ENCODE peak calls at places on chromosomes 3 and 15, in nine cellular contexts. V is CD8-positive, alpha-beta T cell; N is kidney; O is natural killer cell; G is IMR-90; D is A549; B is AG09309; A is AG04449; P is GM13976. X is an unnamed sample.

GRCh38 chr3:54309601-54310000 is 187.2 kb downstream of the CACNA2D3 start:
- DNase-seq in O (no peak), B (no peak), G (no peak), D (no peak), V (no peak), N (no peak), P (no peak), A (no peak), X (no peak)

GRCh38 chr15:61227269-61228024 is 1.7 kb downstream of the RORA start:
- DNase-seq in D (peak), P (peak), B (peak), V (no peak), O (no peak), G (peak), N (peak), A (peak), X (peak)

GRCh38 chr3:79477242-79477641 is 290.6 kb downstream of the ROBO1 start:
- DNase-seq in D (no peak), P (no peak), N (no peak), V (no peak), G (no peak), B (no peak), O (no peak), A (no peak), X (no peak)

GRCh38 chr3:35776346-35776745 is 137.0 kb downstream of the ARPP21 start:
- DNase-seq in G (no peak), A (no peak), V (no peak), D (no peak), O (no peak), P (no peak), N (no peak), B (no peak), X (no peak)

GRCh38 chr3:195907730-195908438 is 467 bp downstream of the TNK2 start:
- DNase-seq in O (peak), D (peak), A (no peak), N (peak), B (no peak), P (peak), V (peak), G (no peak), X (no peak)

GRCh38 chr15:100111103-100112060 is 230.4 kb downstream of the ADAMTS17 start:
- DNase-seq in N (no peak), A (no peak), O (no peak), V (no peak), B (peak), D (peak), P (no peak), G (peak), X (peak)

GRCh38 chr15:74422723-74423442 is 10.9 kb downstream of the SEMA7A start:
- DNase-seq in D (peak), N (no peak), G (peak), P (no peak), V (no peak), A (no peak), B (no peak), O (no peak), X (peak)

GRCh38 chr3:27360113-27361078 is 8.8 kb downstream of the NEK10 start:
- DNase-seq in O (no peak), N (no peak), G (peak), A (no peak), D (peak), B (no peak), P (no peak), V (no peak), X (peak)

GRCh38 chr3:8767667-8768363 is 1.6 kb downstream of the OXTR start:
- DNase-seq in P (peak), A (no peak), D (no peak), O (no peak), N (no peak), G (no peak), V (no peak), B (no peak), X (no peak)

GRCh38 chr3:157805553-157805952 is 300.7 kb downstream of the SHOX2 start:
- DNase-seq in D (no peak), P (no peak), A (no peak), V (no peak), O (no peak), G (no peak), N (no peak), B (no peak), X (no peak)

GRCh38 chr3:10968390-10968789 is 24.2 kb upstream of the SLC6A1 start:
- DNase-seq in B (no peak), D (no peak), N (peak), O (no peak), P (no peak), V (no peak), A (no peak), G (no peak), X (no peak)

GRCh38 chr15:99344639-99345038 is 93.4 kb downstream of the LRRC28 start:
- DNase-seq in B (no peak), D (no peak), N (no peak), O (no peak), V (no peak), G (no peak), P (peak), A (no peak), X (no peak)

GRCh38 chr15:76347507-76348055 is 11.0 kb downstream of the ISL2 start:
- DNase-seq in D (no peak), B (no peak), V (no peak), A (no peak), P (no peak), G (no peak), O (no peak), N (no peak), X (no peak)

GRCh38 chr3:129555176-129555575 is 12.2 kb downstream of the H1-8 start:
- DNase-seq in V (no peak), B (no peak), N (no peak), D (no peak), G (no peak), A (no peak), P (no peak), O (no peak), X (no peak)

GRCh38 chr3:193710286-193711164 is 117.5 kb downstream of the OPA1 start:
- DNase-seq in B (no peak), V (no peak), P (no peak), A (no peak), D (no peak), G (no peak), O (no peak), N (no peak), X (no peak)

GRCh38 chr3:187197255-187197654 is at the start of gene RTP1:
- DNase-seq in A (no peak), V (no peak), D (no peak), P (no peak), O (no peak), B (no peak), G (no peak), N (no peak), X (no peak)

GRCh38 chr3:125236331-125236903 is 23.9 kb upstream of the SLC12A8 start:
- DNase-seq in D (no peak), V (no peak), P (no peak), A (no peak), N (peak), B (no peak), G (no peak), O (no peak), X (peak)

GRCh38 chr3:122982202-122983185 is 45.1 kb downstream of the SEMA5B start:
- DNase-seq in B (no peak), P (no peak), D (peak), N (no peak), O (no peak), A (no peak), V (no peak), G (no peak), X (no peak)

GRCh38 chr15:50676799-50677483 is 9.7 kb downstream of the TRPM7 start:
- DNase-seq in V (no peak), P (no peak), D (peak), G (peak), A (no peak), B (no peak), N (no peak), O (no peak), X (peak)

GRCh38 chr3:138362536-138362935 is 14.2 kb downstream of the MRAS start:
- DNase-seq in P (no peak), G (no peak), V (no peak), O (no peak), D (no peak), A (no peak), N (no peak), B (no peak), X (no peak)

GRCh38 chr3:157464283-157464682 is 27.6 kb downstream of the PTX3 start:
- DNase-seq in A (no peak), P (no peak), V (no peak), D (no peak), B (no peak), O (no peak), N (no peak), G (peak), X (peak)

GRCh38 chr15:70605606-70606410 is 157.6 kb downstream of the UACA start:
- DNase-seq in D (no peak), A (no peak), G (peak), N (peak), B (no peak), P (no peak), O (no peak), V (no peak), X (peak)

GRCh38 chr3:172398484-172398883 is 49.8 kb downstream of the GHSR start:
- DNase-seq in D (no peak), N (no peak), A (no peak), O (no peak), V (no peak), G (no peak), B (no peak), P (no peak), X (no peak)

GRCh38 chr3:142211034-142211433 is 14.4 kb downstream of the GK5 start:
- DNase-seq in V (no peak), G (no peak), A (no peak), B (no peak), N (no peak), P (no peak), D (peak), O (peak), X (no peak)

GRCh38 chr3:109432833-109433232 is 95.5 kb upstream of the DPPA4 start:
- DNase-seq in D (no peak), V (no peak), A (no peak), G (no peak), P (no peak), O (no peak), N (no peak), B (no peak), X (no peak)

GRCh38 chr3:58066842-58067241 is 58.6 kb downstream of the FLNB start:
- DNase-seq in A (no peak), B (no peak), O (no peak), P (no peak), D (no peak), G (peak), V (no peak), N (no peak), X (peak)

GRCh38 chr3:136713961-136714514 is 38.1 kb downstream of the STAG1 start:
- DNase-seq in D (no peak), O (no peak), V (no peak), A (no peak), N (no peak), B (no peak), G (no peak), P (no peak), X (no peak)

GRCh38 chr3:48503406-48504050 is 446 bp downstream of the SHISA5 start:
- DNase-seq in D (no peak), A (no peak), B (no peak), G (peak), N (peak), O (no peak), P (peak), V (no peak), X (peak)

GRCh38 chr15:58742424-58743160 is 6.9 kb downstream of the ADAM10 start:
- DNase-seq in O (no peak), V (no peak), N (no peak), G (peak), D (no peak), P (no peak), B (no peak), A (peak), X (peak)

GRCh38 chr3:143668924-143669790 is 179.1 kb downstream of the SLC9A9 start:
- DNase-seq in O (no peak), V (no peak), A (no peak), P (peak), D (no peak), N (no peak), B (no peak), G (no peak), X (no peak)

GRCh38 chr15:39453500-39454073 is 127.3 kb upstream of the THBS1 start:
- DNase-seq in B (no peak), G (no peak), N (no peak), O (no peak), P (peak), D (no peak), V (no peak), A (no peak), X (no peak)

GRCh38 chr3:72453686-72454085 is 394.6 kb downstream of the SHQ1 start:
- DNase-seq in N (no peak), O (no peak), D (no peak), G (no peak), A (no peak), V (no peak), B (no peak), P (no peak), X (peak)

GRCh38 chr3:194577985-194578905 is 55.0 kb downstream of the TMEM44 start:
- DNase-seq in P (no peak), A (peak), N (peak), G (peak), O (no peak), B (no peak), D (peak), V (no peak), X (peak)

GRCh38 chr15:61834076-61834697 is 226.1 kb downstream of the VPS13C start:
- DNase-seq in V (peak), O (peak), B (peak), A (peak), D (peak), G (peak), N (peak), P (peak), X (peak)

GRCh38 chr15:68217341-68217740 is 12.2 kb downstream of the CLN6 start:
- DNase-seq in P (no peak), D (no peak), G (no peak), B (no peak), N (peak), O (no peak), V (no peak), A (no peak), X (no peak)

GRCh38 chr3:17478673-17479072 is 263.8 kb downstream of the TBC1D5 start:
- DNase-seq in G (peak), D (peak), N (no peak), V (no peak), O (no peak), P (no peak), B (peak), A (no peak), X (peak)

DNA sequence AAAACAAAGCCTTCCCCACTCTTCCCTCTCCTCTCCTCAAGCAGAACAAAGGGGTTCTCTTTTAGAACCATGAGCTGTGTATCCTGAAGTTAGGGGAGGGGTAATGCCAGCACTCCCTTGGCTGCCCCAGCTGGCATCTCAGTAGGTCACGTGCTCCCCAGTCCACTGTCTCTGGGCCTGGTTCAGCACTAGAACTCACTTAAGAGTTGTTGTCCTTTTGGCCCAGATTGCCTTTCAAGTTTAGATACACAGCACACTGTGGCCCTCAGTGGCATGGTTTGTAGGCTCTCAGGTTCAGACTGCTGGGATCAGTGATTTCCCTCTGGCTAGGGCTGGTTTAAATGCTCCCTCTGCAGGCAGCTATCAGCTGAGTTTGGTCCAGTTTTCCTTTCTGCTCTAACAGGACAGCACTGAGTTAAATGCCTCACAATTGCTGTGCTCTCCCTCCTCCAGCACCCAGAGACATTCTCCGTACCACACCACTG is 188.4 kb upstream of the ST8SIA2 start:
- DNase-seq in O (no peak), A (no peak), N (no peak), G (no peak), V (no peak), B (no peak), D (peak), P (no peak), X (no peak)
- TF ChIP-seq CTCF in O (no peak), A (no peak), N (peak), G (no peak), V (no peak), B (peak), D (no peak), P (no peak), X (no peak)

DNA sequence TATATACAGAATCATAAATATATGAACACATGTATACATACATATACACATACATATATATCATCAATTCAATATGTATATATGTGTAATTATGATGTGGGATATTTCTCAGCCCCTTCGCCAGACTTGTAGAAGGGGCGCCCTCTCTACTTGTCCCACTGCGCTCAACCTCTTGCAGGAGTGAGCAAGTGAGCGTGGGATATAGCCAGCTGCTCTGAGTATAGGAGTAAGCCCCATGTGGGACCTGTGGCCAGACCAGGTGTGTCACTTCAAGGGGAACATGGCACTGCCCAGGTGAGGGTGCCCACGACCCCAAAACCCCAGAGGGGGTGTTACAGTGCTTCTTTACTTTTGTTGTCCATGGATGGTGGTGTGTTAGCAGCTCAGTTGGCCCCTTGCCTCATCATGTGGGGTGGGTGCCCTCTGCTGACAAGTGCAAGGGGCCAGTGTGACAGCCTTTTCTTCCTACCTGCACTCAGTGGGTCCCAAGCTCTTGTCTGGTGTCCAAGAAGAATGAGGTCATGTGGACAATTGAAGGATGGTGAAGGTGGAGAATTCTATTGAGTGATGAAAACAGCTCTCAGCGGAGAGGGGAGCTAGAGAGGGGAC is 304.1 kb downstream of the UNC13C start:
- DNase-seq in P (no peak), D (no peak), V (no peak), O (no peak), B (no peak), N (peak), G (no peak), A (no peak), X (no peak)
- TF ChIP-seq CTCF in P (no peak), D (no peak), V (no peak), O (no peak), B (no peak), N (no peak), G (no peak), A (no peak), X (no peak)

DNA sequence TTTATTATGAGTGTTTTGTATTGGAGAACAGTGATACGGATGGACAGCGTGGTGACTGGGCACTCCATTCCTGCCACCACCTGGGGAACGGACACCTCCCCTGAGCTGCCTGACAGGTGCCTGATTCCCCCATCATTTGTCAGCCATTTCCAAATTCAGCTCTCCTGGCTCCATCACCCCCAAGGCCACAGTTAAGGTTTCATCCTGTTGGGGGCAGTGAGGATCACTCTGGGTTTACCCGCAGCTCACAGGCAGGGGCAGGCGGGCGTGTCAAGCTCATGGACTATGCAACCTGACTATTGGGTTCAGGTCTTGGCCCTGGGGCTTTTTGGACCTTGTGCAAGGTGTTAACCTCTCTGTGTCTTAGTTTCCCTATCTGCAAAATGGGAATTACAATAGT is 76.3 kb downstream of the RAB11A start:
- DNase-seq in V (no peak), N (no peak), A (no peak), G (no peak), B (no peak), O (no peak), P (no peak), D (peak), X (no peak)
- TF ChIP-seq CTCF in V (no peak), N (no peak), A (no peak), G (no peak), B (no peak), O (no peak), P (no peak), D (no peak), X (no peak)

DNA sequence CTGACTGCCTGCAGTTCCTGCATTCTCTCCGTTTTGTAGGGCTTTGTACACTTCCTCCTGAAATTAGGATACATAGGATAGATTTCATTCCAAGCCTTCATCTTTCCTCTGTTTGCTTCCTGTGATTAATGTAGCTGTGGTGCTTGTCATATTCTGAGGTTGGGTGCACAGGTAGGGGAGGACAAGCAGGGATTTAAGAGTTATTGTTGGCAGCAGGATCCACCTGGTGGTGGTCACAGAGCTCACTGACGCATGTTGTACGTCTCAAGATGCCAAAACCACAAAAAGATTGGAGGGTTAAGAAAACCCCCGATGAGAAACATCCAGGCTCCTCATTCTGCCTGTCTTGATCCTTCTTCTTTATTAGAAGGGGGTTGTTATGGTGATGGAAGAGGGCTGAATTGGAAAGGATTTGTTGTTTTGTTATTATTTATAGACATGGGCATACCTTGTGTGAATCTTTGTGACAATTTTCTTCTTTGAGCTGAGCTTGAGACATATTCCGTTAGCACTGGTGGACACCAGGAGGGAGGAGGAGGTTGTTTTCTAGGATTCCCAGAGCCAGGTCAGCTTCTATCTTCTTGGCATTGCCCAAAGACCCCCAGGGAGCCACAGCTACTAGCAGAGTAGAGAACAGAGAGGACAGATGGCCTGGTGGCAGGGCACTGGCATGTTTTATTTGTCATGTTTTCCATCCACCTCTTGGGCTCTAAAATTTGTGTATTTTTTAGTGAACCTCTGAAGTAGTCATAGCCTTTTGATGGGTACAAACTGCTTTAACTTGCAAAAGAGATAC is 57.7 kb upstream of the LARS2 start:
- DNase-seq in O (no peak), P (no peak), D (no peak), A (no peak), N (no peak), G (no peak), B (no peak), V (no peak), X (no peak)
- TF ChIP-seq CTCF in O (no peak), P (no peak), D (no peak), A (no peak), N (no peak), G (no peak), B (no peak), V (no peak), X (no peak)

GRCh38 chr3:50388021-50388719 is 28.8 kb upstream of the TMEM115 start:
- DNase-seq in G (no peak), A (no peak), P (peak), B (no peak), D (no peak), V (no peak), N (no peak), O (no peak), X (no peak)
- TF ChIP-seq CTCF in G (peak), A (peak), P (no peak), B (peak), D (no peak), V (no peak), N (peak), O (no peak), X (no peak)

GRCh38 chr3:153443961-153444360 is 281.9 kb downstream of the RAP2B start:
- DNase-seq in A (no peak), V (no peak), B (no peak), N (no peak), G (peak), P (no peak), O (no peak), D (peak), X (peak)
- TF ChIP-seq CTCF in A (no peak), V (no peak), B (no peak), N (no peak), G (peak), P (no peak), O (no peak), D (no peak), X (peak)

X was measured in fibroblast of the aortic adventitia.